ENCODE peak calls at places on chromosomes 3 and 15, in seven cellular contexts. Z, A, B, P, N, O and Q are unnamed samples.
A peak's percentile ranks its signal among the peaks of the same experiment; 100 is the strongest.

GRCh38 chr15:63523306-63523990 is 19.1 kb downstream of the USP3 start:
- DNase-seq in Z (peak; percentile 63), A (no peak), B (no peak), P (no peak), N (no peak), O (no peak), Q (no peak)

GRCh38 chr3:88141458-88142083 is 8.2 kb upstream of the C3orf38 start:
- DNase-seq in Z (peak; percentile 80), A (no peak), B (no peak), P (peak; percentile 76), N (no peak), O (no peak), Q (peak; percentile 31)

GRCh38 chr3:48430359-48431101 is 644 bp upstream of the PLXNB1 start:
- DNase-seq in Z (no peak), A (no peak), B (no peak), P (peak; percentile 21), N (no peak), O (no peak), Q (no peak)

GRCh38 chr3:168847293-168847883 is 751.7 kb upstream of the GOLIM4 start:
- DNase-seq in Z (peak; percentile 24), A (peak; percentile 46), B (peak; percentile 16), P (peak; percentile 78), N (peak; percentile 25), O (no peak), Q (peak; percentile 54)

GRCh38 chr3:61617041-61617440 is 55.7 kb downstream of the PTPRG start:
- DNase-seq in Z (peak; percentile 51), A (no peak), B (no peak), P (peak; percentile 47), N (no peak), O (no peak), Q (no peak)

GRCh38 chr3:109275702-109276293 is 40.5 kb downstream of the DPPA2 start:
- DNase-seq in Z (peak; percentile 43), A (peak; percentile 50), B (peak; percentile 58), P (peak; percentile 24), N (peak; percentile 38), O (peak; percentile 5), Q (peak; percentile 58)

GRCh38 chr3:165254812-165255211 is 58.6 kb upstream of the SLITRK3 start:
- DNase-seq in Z (peak; percentile 34), A (peak; percentile 19), B (no peak), P (no peak), N (peak; percentile 0), O (peak; percentile 10), Q (peak; percentile 80)

GRCh38 chr3:49609815-49610214 is 55.5 kb downstream of the BSN start:
- DNase-seq in Z (no peak), A (peak; percentile 5), B (no peak), P (no peak), N (peak; percentile 65), O (no peak), Q (no peak)

GRCh38 chr15:80695911-80696651 is 971 bp downstream of the ABHD17C start:
- DNase-seq in Z (peak; percentile 22), A (peak; percentile 79), B (no peak), P (peak; percentile 58), N (peak; percentile 53), O (no peak), Q (peak; percentile 53)

GRCh38 chr3:186411994-186412393 is 50.0 kb upstream of the DGKG start:
- DNase-seq in Z (no peak), A (no peak), B (no peak), P (no peak), N (no peak), O (no peak), Q (peak; percentile 58)

GRCh38 chr15:51190424-51191068 is 95.8 kb upstream of the TNFAIP8L3 start:
- DNase-seq in Z (no peak), A (no peak), B (no peak), P (no peak), N (no peak), O (no peak), Q (no peak)

GRCh38 chr3:191473766-191474198 is 12.8 kb downstream of the PYDC2 start:
- DNase-seq in Z (no peak), A (no peak), B (no peak), P (no peak), N (no peak), O (no peak), Q (no peak)

GRCh38 chr3:177284383-177284881 is 87.2 kb upstream of the TBL1XR1 start:
- DNase-seq in Z (peak; percentile 45), A (peak; percentile 55), B (peak; percentile 6), P (peak; percentile 76), N (no peak), O (no peak), Q (peak; percentile 78)

DNA sequence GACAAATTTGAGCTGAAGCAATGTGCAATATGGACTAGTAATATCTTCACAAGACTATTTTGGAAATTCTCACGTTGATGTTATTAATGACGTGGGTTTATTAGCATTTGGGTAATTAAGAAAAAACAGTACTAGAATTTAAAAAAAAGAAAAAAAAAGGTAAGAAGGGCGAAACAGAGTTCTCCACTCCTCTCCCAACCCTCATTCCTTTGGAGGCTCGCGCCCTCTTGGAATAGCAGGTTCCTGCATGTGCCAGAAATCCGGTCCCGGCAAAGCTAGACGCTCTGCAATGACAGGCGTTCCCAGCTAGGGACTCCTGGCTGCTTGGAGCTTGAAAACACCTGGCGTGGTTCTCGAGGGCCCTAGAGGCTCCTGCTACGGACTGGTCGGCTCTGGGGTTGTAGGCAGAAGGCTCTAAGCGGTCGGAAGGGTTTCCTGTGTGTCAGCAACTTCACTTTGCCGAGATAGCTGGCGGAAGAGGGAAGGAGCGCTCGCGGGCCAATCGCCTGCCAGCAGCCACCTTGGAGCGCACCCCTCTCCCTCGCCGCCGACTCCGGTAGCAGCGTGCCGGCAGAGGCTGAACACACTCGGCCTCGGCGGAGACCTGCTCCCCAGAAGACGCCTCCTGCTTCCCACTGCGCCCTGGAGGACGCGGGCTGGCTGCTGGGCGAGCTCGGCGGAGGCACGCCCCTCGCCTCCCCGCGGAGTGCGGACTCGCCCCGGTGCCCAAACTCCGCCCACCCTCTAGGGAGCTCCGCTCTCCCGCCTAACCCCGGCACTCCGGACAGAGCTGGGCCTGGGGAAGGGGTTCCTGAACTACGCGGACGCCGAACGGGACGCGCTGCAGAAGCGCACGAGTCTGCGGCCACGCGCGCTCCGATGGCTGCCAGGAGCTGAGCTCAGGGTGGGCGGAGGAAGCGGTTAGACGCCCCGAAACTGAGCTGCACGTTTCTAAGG is at the start of gene P2RY1:
- DNase-seq in Z (peak; percentile 73), A (peak; percentile 81), B (peak; percentile 69), P (peak; percentile 71), N (peak; percentile 70), O (no peak), Q (peak; percentile 75)
- TF ChIP-seq CTCF in Z (peak; percentile 12), A (no peak), B (peak; percentile 33), P (no peak), N (no peak), O (no peak), Q (no peak)

GRCh38 chr3:184525337-184526157 is 36.0 kb upstream of the EPHB3 start:
- DNase-seq in Z (no peak), A (no peak), B (no peak), P (no peak), N (peak; percentile 72), O (no peak), Q (peak; percentile 41)

GRCh38 chr3:184523825-184524615 is 37.6 kb upstream of the EPHB3 start:
- DNase-seq in Z (peak; percentile 73), A (peak; percentile 41), B (no peak), P (peak; percentile 82), N (no peak), O (peak; percentile 7), Q (peak; percentile 69)

GRCh38 chr3:184526158-184526483 is 35.5 kb upstream of the EPHB3 start:
- DNase-seq in Z (no peak), A (no peak), B (no peak), P (peak; percentile 36), N (no peak), O (no peak), Q (no peak)

GRCh38 chr3:184524981-184525336 is 36.6 kb upstream of the EPHB3 start:
- DNase-seq in Z (no peak), A (no peak), B (no peak), P (peak; percentile 54), N (peak; percentile 42), O (no peak), Q (no peak)
- TF ChIP-seq CTCF in Z (no peak), A (no peak), B (no peak), P (no peak), N (no peak), O (no peak), Q (no peak)

GRCh38 chr3:119529883-119530282 is 29.5 kb downstream of the CD80 start:
- DNase-seq in Z (peak; percentile 64), A (no peak), B (no peak), P (peak; percentile 78), N (no peak), O (no peak), Q (no peak)

GRCh38 chr3:119527731-119528130 is 29.4 kb downstream of the TIMMDC1 start:
- DNase-seq in Z (no peak), A (no peak), B (no peak), P (no peak), N (no peak), O (no peak), Q (no peak)

GRCh38 chr3:119530418-119530817 is 29.0 kb downstream of the CD80 start:
- DNase-seq in Z (no peak), A (no peak), B (no peak), P (no peak), N (no peak), O (no peak), Q (no peak)

DNA sequence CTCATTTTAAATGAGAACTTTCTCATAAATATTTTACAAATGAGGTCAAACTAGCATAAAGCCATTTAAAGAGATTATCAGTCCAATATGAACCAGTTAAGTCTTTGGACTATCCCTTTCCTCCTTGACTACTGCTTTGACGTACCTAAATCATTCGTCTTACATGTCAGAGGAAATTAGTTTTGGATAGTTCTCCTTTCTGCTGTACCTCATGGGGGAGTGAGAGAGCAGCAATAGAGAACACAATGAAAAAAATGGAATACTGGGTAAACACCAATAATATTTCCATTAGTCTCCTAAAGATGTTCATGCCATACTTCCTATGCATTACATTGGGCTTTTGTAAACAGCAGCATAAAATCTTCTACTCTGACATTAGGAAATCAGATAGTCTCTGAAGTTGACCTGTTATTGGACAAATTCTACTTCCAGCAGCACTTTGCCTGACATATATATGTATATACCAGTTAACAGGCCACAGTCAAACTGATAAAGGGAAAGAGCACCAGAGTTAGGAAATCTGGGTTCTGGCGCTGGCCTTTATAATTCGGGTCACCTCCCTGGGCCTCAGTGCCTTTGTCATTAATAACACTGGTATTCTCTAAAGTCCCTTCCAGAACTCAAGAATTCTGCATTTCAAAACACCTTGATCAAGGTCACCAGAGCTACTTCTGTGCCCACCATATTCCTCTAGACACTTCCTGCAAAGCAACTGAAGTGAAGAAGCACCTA is 26.8 kb downstream of the TIMMDC1 start:
- DNase-seq in Z (peak; percentile 22), A (no peak), B (no peak), P (peak; percentile 57), N (peak; percentile 11), O (no peak), Q (no peak)
- TF ChIP-seq CTCF in Z (peak; percentile 48), A (no peak), B (no peak), P (peak; percentile 42), N (peak; percentile 58), O (peak; percentile 28), Q (peak; percentile 6)

GRCh38 chr3:24958910-24959447 is 464.3 kb upstream of the THRB start:
- DNase-seq in Z (no peak), A (no peak), B (no peak), P (no peak), N (peak; percentile 26), O (no peak), Q (no peak)

GRCh38 chr3:24965706-24966105 is 462.4 kb upstream of the RARB start:
- DNase-seq in Z (no peak), A (no peak), B (no peak), P (no peak), N (no peak), O (no peak), Q (no peak)

GRCh38 chr3:24968076-24968475 is 460.0 kb upstream of the RARB start:
- DNase-seq in Z (no peak), A (no peak), B (no peak), P (no peak), N (no peak), O (no peak), Q (no peak)

GRCh38 chr3:24963762-24964625 is 464.1 kb upstream of the RARB start:
- DNase-seq in Z (peak; percentile 29), A (peak; percentile 7), B (no peak), P (peak; percentile 33), N (peak; percentile 10), O (peak; percentile 0), Q (peak; percentile 47)
- TF ChIP-seq CTCF in Z (peak; percentile 61), A (no peak), B (peak; percentile 83), P (peak; percentile 40), N (peak; percentile 76), O (peak; percentile 47), Q (peak; percentile 36)